ENCODE peak calls at places on chromosomes 16 and 17, in nine cellular contexts. X is PC-3, Z is thoracic aorta, L is mesenchymal stem cell, B is GM23338, U is left lung, F is WERI-Rb-1, Q is mucosa of descending colon, D is hepatocyte. H is an unnamed sample.

GRCh38 chr17:70810609-70811008 is 641.3 kb downstream of the KCNJ2 start:
- DNase-seq in X (peak), Z (no peak), L (peak), B (no peak), U (no peak), F (no peak), Q (no peak), D (no peak), H (no peak)

GRCh38 chr16:8928467-8928957 is 35.2 kb downstream of the USP7 start:
- DNase-seq in X (no peak), Z (no peak), L (peak), B (no peak), U (no peak), F (no peak), Q (no peak), D (peak), H (no peak)

GRCh38 chr16:973366-973765 is 2.6 kb upstream of the LMF1 start:
- DNase-seq in X (no peak), Z (no peak), L (no peak), B (no peak), U (peak), F (no peak), Q (no peak), D (no peak), H (no peak)

GRCh38 chr16:15581127-15581815 is 61.7 kb downstream of the MARF1 start:
- DNase-seq in X (no peak), Z (no peak), L (no peak), B (no peak), U (no peak), F (no peak), Q (no peak), D (no peak), H (no peak)

GRCh38 chr16:19860146-19861030 is 24.3 kb downstream of the GPRC5B start:
- DNase-seq in X (peak), Z (no peak), L (peak), B (peak), U (no peak), F (no peak), Q (no peak), D (peak), H (no peak)

GRCh38 chr17:32265192-32265895 is at the start of gene RHBDL3:
- DNase-seq in X (no peak), Z (no peak), L (no peak), B (peak), U (peak), F (peak), Q (no peak), D (no peak), H (no peak)

GRCh38 chr17:36928450-36929125 is 8.7 kb upstream of the LHX1 start:
- DNase-seq in X (no peak), Z (no peak), L (no peak), B (peak), U (no peak), F (no peak), Q (no peak), D (no peak), H (no peak)

GRCh38 chr16:75319513-75320401 is 68.3 kb upstream of the BCAR1 start:
- DNase-seq in X (peak), Z (no peak), L (peak), B (no peak), U (no peak), F (no peak), Q (no peak), D (no peak), H (no peak)

GRCh38 chr16:67749436-67750078 is 30.4 kb upstream of the GFOD2 start:
- DNase-seq in X (no peak), Z (no peak), L (no peak), B (no peak), U (peak), F (no peak), Q (no peak), D (no peak), H (no peak)

GRCh38 chr17:2084766-2085647 is 30.1 kb downstream of the HIC1 start:
- DNase-seq in X (peak), Z (no peak), L (peak), B (no peak), U (no peak), F (no peak), Q (peak), D (peak), H (no peak)

GRCh38 chr16:87826798-87827587 is 42.3 kb downstream of the SLC7A5 start:
- DNase-seq in X (no peak), Z (no peak), L (no peak), B (no peak), U (peak), F (no peak), Q (no peak), D (no peak), H (no peak)

GRCh38 chr17:50273654-50274040 is 619 bp upstream of the TMEM92 start:
- DNase-seq in X (no peak), Z (no peak), L (no peak), B (no peak), U (no peak), F (no peak), Q (no peak), D (no peak), H (no peak)
- H3K4me3 ChIP-seq in X (peak), Z (peak), L (no peak), B (peak), U (peak), F (no peak), Q (no peak), D (no peak), H (no peak)

GRCh38 chr17:7559307-7560171 is 989 bp downstream of the TNFSF13 start:
- DNase-seq in X (no peak), Z (no peak), L (no peak), B (no peak), U (no peak), F (no peak), Q (peak), D (no peak), H (no peak)

GRCh38 chr17:7561589-7562207 is at the start of gene SENP3:
- DNase-seq in X (peak), Z (no peak), L (peak), B (peak), U (peak), F (peak), Q (peak), D (peak), H (peak)

GRCh38 chr17:7558544-7559306 is at the start of gene TNFSF13:
- DNase-seq in X (no peak), Z (no peak), L (no peak), B (no peak), U (peak), F (no peak), Q (peak), D (no peak), H (no peak)

GRCh38 chr17:7561028-7561575 is 617 bp upstream of the SENP3 start:
- DNase-seq in X (peak), Z (peak), L (peak), B (peak), U (peak), F (peak), Q (peak), D (peak), H (peak)

GRCh38 chr17:7560172-7561027 is 1.3 kb upstream of the SENP3 start:
- DNase-seq in X (peak), Z (no peak), L (peak), B (peak), U (no peak), F (peak), Q (peak), D (peak), H (peak)
- H3K4me3 ChIP-seq in X (peak), Z (peak), L (no peak), B (peak), U (peak), F (peak), Q (no peak), D (peak), H (peak)

DNA sequence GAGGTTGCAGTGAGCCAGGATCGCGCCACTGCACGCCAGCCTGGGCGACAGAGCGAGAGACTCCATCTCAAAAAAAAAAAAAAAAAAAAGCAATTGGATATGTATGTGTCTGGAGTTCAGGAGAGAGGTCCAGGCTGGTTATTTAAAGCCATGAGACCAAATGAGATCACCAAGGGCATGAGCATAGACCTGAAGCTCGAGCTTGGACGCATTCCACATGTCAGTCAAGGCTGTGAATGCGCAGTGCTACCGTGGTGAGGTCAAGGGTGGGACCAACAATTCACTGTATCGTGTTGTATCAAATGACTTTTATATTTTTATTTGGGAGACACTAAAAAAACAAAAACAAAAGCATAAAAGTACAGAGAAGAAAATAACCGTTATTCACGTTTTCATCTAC is 29.1 kb upstream of the SPNS2 start:
- DNase-seq in X (no peak), Z (no peak), L (no peak), B (no peak), U (no peak), F (no peak), Q (no peak), D (no peak), H (no peak)
- H3K4me3 ChIP-seq in X (no peak), Z (no peak), L (no peak), B (no peak), U (no peak), F (no peak), Q (no peak), D (no peak), H (no peak)

DNA sequence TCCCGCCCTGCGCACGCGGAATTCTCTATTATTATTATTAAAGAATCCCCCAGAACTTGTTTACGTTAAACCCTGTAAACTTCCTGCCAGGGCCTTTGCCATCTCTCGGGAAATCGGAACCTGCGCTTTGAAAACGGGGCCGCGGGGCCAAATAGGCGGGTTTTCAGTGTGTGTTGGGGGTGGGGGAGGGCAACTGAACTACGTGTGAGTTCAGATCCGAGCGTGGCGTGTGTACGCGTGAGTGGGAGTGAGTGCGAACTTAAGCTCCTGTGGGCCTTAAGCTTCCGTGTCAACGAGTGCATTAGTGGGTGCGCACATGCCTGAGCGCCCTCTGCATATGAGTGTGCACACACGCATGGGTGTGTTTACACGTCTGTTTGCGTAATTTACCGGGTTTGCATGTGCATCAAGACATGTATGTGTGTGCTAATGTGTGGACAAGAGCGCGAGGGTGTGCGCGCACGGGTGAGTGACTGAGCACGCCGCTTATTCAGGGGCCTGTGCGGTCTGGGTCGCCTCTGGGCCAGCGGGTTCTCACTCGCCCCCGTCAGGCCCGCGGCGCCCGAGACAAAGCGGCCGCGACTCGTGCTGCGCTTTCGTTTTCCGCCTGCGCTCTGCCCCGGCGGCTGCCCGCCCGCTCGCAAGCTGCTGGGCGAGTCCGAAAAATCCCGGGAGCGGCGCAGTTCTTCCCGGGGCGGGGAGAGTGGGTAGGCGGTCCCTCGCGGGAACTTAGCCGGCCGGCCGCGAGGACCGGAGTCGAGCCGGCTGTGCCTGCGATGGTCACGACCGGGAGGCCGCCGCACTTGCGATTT is 1.2 kb upstream of the FOXF1 start:
- DNase-seq in X (peak), Z (no peak), L (peak), B (peak), U (peak), F (no peak), Q (peak), D (peak), H (peak)
- H3K4me3 ChIP-seq in X (peak), Z (peak), L (peak), B (peak), U (peak), F (peak), Q (peak), D (peak), H (peak)

GRCh38 chr17:39579318-39580081 is 28.2 kb downstream of the NEUROD2 start:
- DNase-seq in X (no peak), Z (no peak), L (no peak), B (peak), U (no peak), F (no peak), Q (no peak), D (no peak), H (no peak)
- H3K4me3 ChIP-seq in X (no peak), Z (no peak), L (no peak), B (peak), U (no peak), F (no peak), Q (no peak), D (no peak), H (no peak)

GRCh38 chr16:86180244-86180643 is 281.3 kb downstream of the IRF8 start:
- DNase-seq in X (no peak), Z (no peak), L (no peak), B (no peak), U (no peak), F (no peak), Q (no peak), D (no peak), H (no peak)
- H3K4me3 ChIP-seq in X (no peak), Z (no peak), L (no peak), B (no peak), U (no peak), F (no peak), Q (no peak), D (no peak), H (no peak)

GRCh38 chr17:76537578-76538280 is at the start of gene CYGB:
- DNase-seq in X (no peak), Z (no peak), L (peak), B (peak), U (peak), F (no peak), Q (peak), D (peak), H (no peak)

GRCh38 chr17:76538941-76539340 is 903 bp upstream of the PRCD start:
- DNase-seq in X (no peak), Z (no peak), L (no peak), B (no peak), U (no peak), F (no peak), Q (peak), D (peak), H (no peak)

GRCh38 chr17:76539631-76540271 is at the start of gene PRCD:
- DNase-seq in X (peak), Z (no peak), L (peak), B (peak), U (no peak), F (peak), Q (peak), D (peak), H (no peak)

GRCh38 chr17:76537288-76537577 is 276 bp downstream of the CYGB start:
- DNase-seq in X (no peak), Z (no peak), L (no peak), B (no peak), U (peak), F (no peak), Q (peak), D (no peak), H (no peak)

DNA sequence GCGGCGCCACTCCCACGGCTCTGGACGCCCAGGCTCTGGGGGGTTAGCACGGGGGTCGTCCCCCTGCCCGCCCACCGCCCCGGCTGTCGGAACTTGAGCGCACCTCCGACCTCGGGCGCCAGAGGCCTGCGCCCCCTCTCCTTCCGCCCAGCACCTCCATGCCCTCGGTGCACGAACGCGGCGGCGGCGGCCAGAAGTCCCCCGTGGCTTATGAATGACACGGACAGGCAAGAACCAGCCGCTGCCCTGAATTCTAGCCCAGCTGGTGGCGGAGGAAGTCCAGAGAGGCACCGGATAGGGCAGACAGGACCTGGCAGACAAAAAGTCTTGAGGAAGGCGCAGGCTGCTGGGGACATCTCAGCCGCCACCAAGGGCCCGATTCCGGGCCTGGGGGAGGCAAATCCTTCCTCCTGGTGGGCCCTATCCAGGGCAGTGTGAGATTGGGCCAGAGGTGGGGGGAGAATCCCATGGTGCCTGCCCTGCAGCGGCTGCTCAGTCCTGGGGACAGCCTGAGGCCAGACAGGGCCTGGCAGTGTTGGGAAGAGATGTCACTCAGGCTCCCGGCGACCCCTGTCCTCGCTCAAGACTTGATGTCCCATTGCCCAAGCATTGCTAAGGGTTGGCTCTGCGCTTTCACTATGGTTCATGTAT is 897 bp upstream of the CYGB start:
- DNase-seq in X (no peak), Z (no peak), L (peak), B (peak), U (peak), F (no peak), Q (peak), D (peak), H (no peak)
- H3K4me3 ChIP-seq in X (no peak), Z (peak), L (peak), B (peak), U (peak), F (no peak), Q (no peak), D (peak), H (no peak)

GRCh38 chr17:17001874-17002520 is 30.1 kb upstream of the TNFRSF13B start:
- DNase-seq in X (peak), Z (peak), L (peak), B (peak), U (peak), F (peak), Q (peak), D (peak), H (peak)

GRCh38 chr17:17008998-17009397 is 33.3 kb upstream of the MPRIP start:
- DNase-seq in X (no peak), Z (no peak), L (no peak), B (no peak), U (peak), F (no peak), Q (no peak), D (no peak), H (no peak)

GRCh38 chr17:16999931-17000625 is 28.2 kb upstream of the TNFRSF13B start:
- DNase-seq in X (no peak), Z (no peak), L (no peak), B (no peak), U (no peak), F (no peak), Q (no peak), D (no peak), H (no peak)

GRCh38 chr17:17001076-17001777 is 29.3 kb upstream of the TNFRSF13B start:
- DNase-seq in X (no peak), Z (no peak), L (no peak), B (no peak), U (peak), F (no peak), Q (peak), D (no peak), H (no peak)

GRCh38 chr17:17004251-17004996 is 32.5 kb upstream of the TNFRSF13B start:
- DNase-seq in X (no peak), Z (no peak), L (no peak), B (no peak), U (peak), F (no peak), Q (peak), D (no peak), H (no peak)
- H3K4me3 ChIP-seq in X (no peak), Z (no peak), L (no peak), B (no peak), U (no peak), F (no peak), Q (no peak), D (no peak), H (no peak)

DNA sequence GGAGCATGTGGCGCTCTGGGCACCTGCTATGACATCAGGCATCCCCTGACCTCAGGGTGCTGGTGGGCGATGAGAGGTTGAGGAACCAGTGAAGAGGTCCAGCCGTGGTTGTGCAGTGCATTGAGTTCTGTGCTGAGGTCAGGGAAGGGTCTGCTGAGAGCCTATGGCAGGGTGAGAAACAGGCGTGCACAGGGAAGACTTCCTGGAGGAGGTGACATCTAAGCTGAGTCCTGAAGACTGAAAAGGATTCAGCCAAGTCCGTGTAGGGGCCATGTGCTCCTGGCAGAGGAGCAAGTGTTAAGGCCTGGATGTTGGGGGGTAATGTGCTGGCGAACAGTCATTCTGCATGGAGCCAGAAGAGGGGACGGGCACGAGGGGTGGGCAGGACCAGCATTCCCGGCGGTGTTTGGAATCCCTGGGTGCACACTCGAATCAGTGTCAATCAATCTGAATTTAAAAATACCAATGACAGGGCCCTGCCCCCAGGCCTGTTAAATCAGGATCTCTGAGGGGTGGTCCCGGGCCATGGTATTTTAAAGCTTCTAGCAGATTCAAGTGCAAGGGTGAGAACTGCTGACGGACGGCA is 65.8 kb upstream of the CIBAR2 start:
- DNase-seq in X (no peak), Z (no peak), L (no peak), B (no peak), U (peak), F (no peak), Q (no peak), D (no peak), H (no peak)
- H3K4me3 ChIP-seq in X (no peak), Z (no peak), L (no peak), B (no peak), U (no peak), F (no peak), Q (no peak), D (no peak), H (no peak)

GRCh38 chr17:65293584-65294183 is 156.5 kb downstream of the RGS9 start:
- DNase-seq in X (no peak), Z (no peak), L (no peak), B (peak), U (no peak), F (no peak), Q (no peak), D (no peak), H (no peak)
- H3K4me3 ChIP-seq in X (no peak), Z (no peak), L (no peak), B (no peak), U (no peak), F (no peak), Q (no peak), D (no peak), H (no peak)

H was measured in SJCRH30.